ENCODE peak calls at places on chromosomes 7 and 10, in four cellular contexts. W is right atrium auricular region, X is astrocyte of the spinal cord, I is progenitor cell of endocrine pancreas. M is an unnamed sample.

GRCh38 chr7:48522692-48523091 is 351.4 kb downstream of the ABCA13 start:
- DNase-seq in X (no peak), W (no peak), I (no peak), M (no peak)

GRCh38 chr10:61283066-61283465 is 170.1 kb downstream of the TMEM26 start:
- DNase-seq in X (no peak), I (no peak), W (no peak), M (no peak)

GRCh38 chr10:754914-755313 is 65.4 kb upstream of the DIP2C start:
- DNase-seq in W (no peak), I (no peak), X (no peak), M (no peak)

GRCh38 chr10:97792058-97792721 is 20.4 kb upstream of the SFRP5 start:
- DNase-seq in W (no peak), X (peak), I (peak), M (peak)

GRCh38 chr10:23910296-23910695 is 298.6 kb upstream of the KIAA1217 start:
- DNase-seq in W (no peak), I (no peak), X (no peak), M (no peak)

GRCh38 chr10:111392159-111392558 is 315.3 kb downstream of the ADRA2A start:
- DNase-seq in W (no peak), X (no peak), I (no peak), M (no peak)

GRCh38 chr7:19117870-19118608 is 603 bp upstream of the TWIST1 start:
- DNase-seq in I (no peak), X (peak), W (no peak), M (peak)

GRCh38 chr10:89480047-89480446 is 55.3 kb downstream of the SLC16A12 start:
- DNase-seq in X (no peak), I (no peak), W (no peak), M (no peak)

GRCh38 chr10:124025638-124026336 is 67.6 kb downstream of the CHST15 start:
- DNase-seq in W (no peak), I (no peak), X (peak), M (peak)

GRCh38 chr10:75508239-75508813 is 76.9 kb downstream of the LRMDA start:
- DNase-seq in X (peak), W (no peak), I (no peak), M (no peak)

GRCh38 chr7:19112290-19113000 is 5.0 kb downstream of the TWIST1 start:
- DNase-seq in I (no peak), W (peak), X (peak), M (peak)

GRCh38 chr10:122072491-122072890 is 83.5 kb downstream of the TACC2 start:
- DNase-seq in I (no peak), X (no peak), W (no peak), M (no peak)

GRCh38 chr10:63520463-63521388 is 475 bp upstream of the REEP3 start:
- DNase-seq in I (peak), X (peak), W (no peak), M (peak)

GRCh38 chr10:72316386-72316700 is 38.4 kb downstream of the DNAJB12 start:
- DNase-seq in W (no peak), X (no peak), I (no peak), M (no peak)

GRCh38 chr10:117240730-117241529 is at the start of gene SLC18A2:
- DNase-seq in X (no peak), I (no peak), W (no peak), M (no peak)

GRCh38 chr7:157828881-157829280 is 492.1 kb downstream of the DNAJB6 start:
- DNase-seq in W (no peak), X (no peak), I (no peak), M (no peak)

GRCh38 chr7:157831901-157832810 is 495.4 kb downstream of the DNAJB6 start:
- DNase-seq in W (no peak), X (no peak), I (no peak), M (no peak)

GRCh38 chr7:157829491-157829890 is 492.7 kb downstream of the DNAJB6 start:
- DNase-seq in X (no peak), I (no peak), W (no peak), M (no peak)

GRCh38 chr7:157831143-157831900 is 494.5 kb downstream of the DNAJB6 start:
- DNase-seq in W (no peak), I (no peak), X (no peak), M (no peak)

DNA sequence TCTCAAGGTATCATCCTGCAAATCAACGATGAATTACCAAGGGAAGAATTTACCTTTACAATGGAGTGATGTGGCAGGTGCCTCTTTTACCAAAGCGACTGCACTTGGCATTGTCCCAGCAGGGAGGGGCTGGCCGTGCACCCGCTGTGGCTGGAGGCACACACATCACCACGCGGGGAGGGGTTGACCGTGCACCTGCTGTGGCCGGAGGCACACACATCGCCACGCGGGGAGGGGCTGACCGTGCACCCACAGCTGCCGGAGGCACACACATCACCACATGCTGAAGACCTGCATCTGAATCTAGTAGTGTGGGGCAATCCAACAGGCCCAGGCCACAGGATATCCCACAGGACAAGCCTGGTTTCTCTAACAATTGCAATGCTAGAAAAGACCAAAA is 493.5 kb downstream of the DNAJB6 start:
- DNase-seq in X (no peak), I (no peak), W (no peak), M (no peak)
- TF ChIP-seq CTCF in X (no peak), I (no peak), W (no peak), M (no peak)

GRCh38 chr7:28144266-28144665 is 36.3 kb downstream of the JAZF1 start:
- DNase-seq in I (no peak), X (no peak), W (no peak), M (peak)
- TF ChIP-seq CTCF in I (peak), X (no peak), W (no peak), M (peak)

DNA sequence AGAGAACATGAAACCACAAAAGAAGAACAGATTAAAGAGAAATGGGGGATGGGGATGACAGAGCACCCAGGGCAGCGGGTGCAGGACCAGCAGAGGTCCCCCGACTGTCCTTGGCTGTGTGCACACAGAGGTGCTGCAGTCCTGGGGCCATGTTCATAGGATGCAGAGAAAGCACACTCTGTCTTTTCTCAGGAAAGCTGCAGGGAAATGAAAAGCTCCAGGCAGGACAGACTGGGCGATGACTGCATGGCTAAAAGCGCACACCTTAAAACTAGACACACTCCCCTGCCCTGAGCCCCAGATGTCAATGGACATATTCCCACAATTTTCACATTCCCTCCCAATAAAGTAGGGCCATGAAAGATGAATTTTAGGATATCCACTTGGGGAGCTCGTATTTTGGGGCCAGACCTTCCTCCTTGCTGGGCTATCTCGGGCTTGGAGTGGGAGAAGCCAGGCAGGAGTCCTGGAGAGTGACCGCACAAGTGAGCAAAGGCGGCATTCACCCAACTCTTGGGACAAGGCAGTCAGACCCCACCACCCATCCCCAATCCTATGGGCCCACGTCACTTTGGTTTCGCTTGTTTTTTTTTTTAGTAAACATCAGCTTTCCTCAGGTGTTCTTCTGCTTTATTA is 13.0 kb downstream of the GPRIN2 start:
- DNase-seq in X (no peak), I (no peak), W (no peak), M (no peak)
- TF ChIP-seq CTCF in X (no peak), I (no peak), W (no peak), M (no peak)

DNA sequence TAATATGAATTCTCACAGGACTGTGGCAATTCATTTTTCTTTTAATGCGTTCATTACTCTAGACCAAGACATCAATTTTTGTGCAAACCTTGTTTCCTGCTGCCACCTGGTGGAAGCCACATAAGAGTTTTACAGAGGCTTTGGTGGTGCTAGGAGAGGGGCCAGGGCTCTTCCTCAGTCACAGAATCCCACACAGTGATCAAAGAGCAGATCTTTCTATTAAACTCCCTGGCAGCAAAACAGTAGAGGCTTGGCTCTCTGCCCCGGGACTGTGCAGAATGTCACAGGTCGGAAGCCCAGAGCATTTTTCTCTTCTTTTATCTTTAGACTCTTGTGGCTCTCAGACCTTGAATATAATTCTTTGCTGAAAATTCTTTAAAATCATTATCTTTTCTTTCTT is 506.4 kb upstream of the C7orf33 start:
- DNase-seq in X (peak), W (no peak), I (peak), M (peak)
- TF ChIP-seq CTCF in X (peak), W (peak), I (peak), M (no peak)

DNA sequence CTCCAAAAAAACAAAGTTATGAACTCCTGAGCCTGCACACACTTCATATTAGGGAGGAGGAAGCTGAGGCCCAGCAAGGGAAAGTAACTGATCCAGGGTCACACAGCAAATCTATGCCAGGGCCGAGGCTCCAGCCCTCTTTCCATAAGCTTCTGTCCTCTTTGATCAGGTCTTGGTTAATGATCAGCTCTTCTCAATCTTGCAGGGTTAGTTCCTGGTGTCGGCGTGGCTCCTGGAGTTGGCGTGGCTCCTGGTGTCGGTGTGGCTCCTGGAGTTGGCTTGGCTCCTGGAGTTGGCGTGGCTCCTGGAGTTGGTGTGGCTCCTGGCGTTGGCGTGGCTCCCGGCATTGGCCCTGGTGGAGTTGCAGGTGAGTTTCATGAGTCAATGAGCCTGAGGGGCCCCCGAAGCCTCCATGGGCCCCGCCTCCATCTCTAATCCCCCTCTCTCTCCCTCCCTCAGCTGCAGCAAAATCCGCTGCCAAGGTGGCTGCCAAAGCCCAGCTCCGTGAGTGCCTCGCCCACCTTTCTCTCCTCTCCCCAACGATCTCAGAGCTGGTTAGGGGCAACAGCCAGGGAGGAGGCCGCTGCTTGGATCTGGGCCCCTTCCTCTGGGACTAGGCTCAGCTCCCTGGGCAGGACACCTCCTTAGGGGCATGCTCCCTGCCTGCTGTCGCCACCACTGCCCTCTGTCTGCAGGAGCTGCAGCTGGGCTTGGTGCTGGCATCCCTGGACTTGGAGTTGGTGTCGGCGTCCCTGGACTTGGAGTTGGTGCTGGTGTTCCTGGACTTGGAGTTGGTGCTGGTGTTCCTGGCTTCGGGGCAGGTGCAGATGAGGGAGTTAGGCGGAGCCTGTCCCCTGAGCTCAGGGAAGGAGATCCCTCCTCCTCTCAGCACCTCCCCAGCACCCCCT is 23.7 kb upstream of the LIMK1 start:
- DNase-seq in I (no peak), W (no peak), X (no peak), M (no peak)
- TF ChIP-seq CTCF in I (no peak), W (no peak), X (peak), M (no peak)

GRCh38 chr7:105013818-105014724 is at the start of gene KMT2E:
- DNase-seq in W (peak), X (peak), I (peak), M (peak)
- TF ChIP-seq CTCF in W (no peak), X (no peak), I (no peak), M (no peak)

DNA sequence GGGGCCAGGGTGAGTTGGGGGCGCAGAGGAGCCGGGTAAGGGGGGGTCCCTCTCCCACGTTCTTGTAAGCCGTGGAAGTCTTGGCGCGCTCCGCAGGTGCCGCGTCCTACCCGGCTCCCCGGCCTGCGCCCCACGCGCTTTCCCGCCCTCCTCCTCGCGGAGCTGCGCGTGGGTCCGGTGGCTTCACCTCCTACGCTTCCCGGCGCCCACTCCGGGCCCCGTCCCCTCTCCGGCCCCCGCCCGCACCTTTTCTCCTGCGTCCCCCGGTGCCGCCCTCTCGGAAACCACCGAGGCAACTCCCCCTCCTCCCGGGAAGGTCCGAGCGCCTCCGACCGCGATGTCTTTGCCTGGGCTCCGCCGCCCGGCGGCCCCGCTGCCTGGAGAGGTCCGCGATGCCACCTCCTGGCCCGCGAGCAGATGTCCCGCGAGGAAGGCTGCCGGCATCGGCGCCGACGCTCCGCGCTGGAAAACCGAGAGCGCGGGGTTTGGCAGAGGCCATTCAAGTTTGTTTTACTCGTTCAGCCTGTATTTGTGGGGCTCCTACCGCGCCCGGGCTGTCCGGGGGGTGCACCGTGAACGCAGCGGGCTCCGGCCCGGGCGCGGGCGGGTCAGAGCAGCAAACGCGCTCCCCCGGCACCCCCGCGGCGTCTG is 2.4 kb upstream of the NKX6-2 start:
- DNase-seq in W (no peak), I (no peak), X (peak), M (peak)
- TF ChIP-seq CTCF in W (no peak), I (peak), X (peak), M (no peak)

M was measured in endothelial cell.